ENCODE peak calls at places on chromosomes 11 and 22, in six cellular contexts. J is astrocyte of the spinal cord, F is fibroblast of the aortic adventitia, U is fibroblast of pulmonary artery, M is fibroblast of mammary gland, L is RWPE1. C is an unnamed sample.

GRCh38 chr11:115198301-115198700 is 305.9 kb downstream of the CADM1 start:
- DNase-seq in J (peak), F (no peak), U (no peak), M (no peak), L (no peak), C (no peak)

GRCh38 chr11:32426819-32427615 is 8.3 kb downstream of the WT1 start:
- DNase-seq in J (no peak), F (no peak), U (peak), M (no peak), L (no peak), C (no peak)

GRCh38 chr22:48182896-48183805 is 1420.7 kb downstream of the TBC1D22A start:
- DNase-seq in J (no peak), F (no peak), U (no peak), M (no peak), L (no peak), C (no peak)

GRCh38 chr22:27627444-27627833 is 174.1 kb downstream of the MN1 start:
- DNase-seq in J (no peak), F (no peak), U (peak), M (peak), L (no peak), C (no peak)

GRCh38 chr11:71505001-71505400 is 22.1 kb upstream of the KRTAP5-7 start:
- DNase-seq in J (no peak), F (no peak), U (peak), M (no peak), L (no peak), C (no peak)

GRCh38 chr22:45575173-45575572 is 72.5 kb downstream of the FBLN1 start:
- DNase-seq in J (no peak), F (no peak), U (no peak), M (no peak), L (no peak), C (no peak)

GRCh38 chr11:34614334-34615113 is 6.4 kb upstream of the EHF start:
- DNase-seq in J (no peak), F (peak), U (peak), M (peak), L (no peak), C (peak)

GRCh38 chr22:35955546-35955945 is 73.1 kb downstream of the RBFOX2 start:
- DNase-seq in J (no peak), F (no peak), U (no peak), M (no peak), L (no peak), C (no peak)

GRCh38 chr11:118033443-118033842 is 43.4 kb upstream of the TMPRSS4 start:
- DNase-seq in J (no peak), F (no peak), U (no peak), M (no peak), L (no peak), C (no peak)

GRCh38 chr22:50728523-50728931 is 9.5 kb upstream of the ACR start:
- DNase-seq in J (no peak), F (no peak), U (no peak), M (no peak), L (no peak), C (no peak)
- TF ChIP-seq CTCF in J (no peak), F (no peak), U (no peak), M (no peak), L (no peak), C (no peak)

GRCh38 chr11:120565436-120566155 is 54.0 kb downstream of the GRIK4 start:
- DNase-seq in J (no peak), F (no peak), U (no peak), M (no peak), L (peak), C (no peak)

GRCh38 chr11:120566176-120566575 is 54.6 kb downstream of the GRIK4 start:
- DNase-seq in J (peak), F (no peak), U (peak), M (no peak), L (peak), C (no peak)

GRCh38 chr11:120563698-120564572 is 52.4 kb downstream of the GRIK4 start:
- DNase-seq in J (peak), F (no peak), U (no peak), M (no peak), L (no peak), C (no peak)

GRCh38 chr11:120562806-120563425 is 51.4 kb downstream of the GRIK4 start:
- DNase-seq in J (no peak), F (no peak), U (peak), M (no peak), L (no peak), C (no peak)

DNA sequence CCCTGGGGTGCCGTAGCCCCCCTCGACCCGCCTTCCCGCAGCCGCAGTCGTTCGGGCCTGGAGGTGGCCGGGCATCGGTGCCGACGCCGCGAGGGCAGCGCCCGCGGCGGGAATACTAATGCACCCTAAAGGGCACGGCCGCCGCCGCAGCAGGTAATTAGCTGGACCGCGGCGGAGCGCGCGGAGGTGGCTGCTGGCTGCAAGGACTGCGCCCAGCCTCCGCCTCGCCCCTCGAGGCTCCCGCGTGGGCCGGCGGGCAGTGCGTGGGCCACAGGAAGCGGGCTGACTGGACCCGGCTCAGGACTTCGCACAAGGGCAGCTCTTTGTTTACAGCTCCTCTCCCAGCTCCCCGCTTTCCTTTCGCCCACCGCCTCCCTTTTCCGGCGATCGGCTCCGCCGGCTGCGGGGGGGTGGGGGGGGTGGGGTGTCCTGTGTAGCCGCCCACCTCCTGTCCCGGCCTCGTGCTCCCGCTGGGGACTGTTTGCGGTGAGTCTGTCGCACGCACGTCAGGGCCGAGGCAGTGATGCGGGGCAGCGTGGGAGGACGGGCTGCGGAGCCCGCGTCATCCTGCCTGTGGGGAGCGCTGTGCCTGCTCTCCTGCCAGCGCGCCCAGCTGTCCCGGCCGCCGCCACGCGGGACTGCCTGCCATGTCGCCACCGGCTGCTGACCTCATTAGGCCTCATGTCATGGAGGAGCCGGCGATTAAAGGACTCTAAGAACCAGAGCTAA is 53.2 kb downstream of the GRIK4 start:
- DNase-seq in J (peak), F (peak), U (peak), M (peak), L (no peak), C (peak)
- TF ChIP-seq CTCF in J (peak), F (no peak), U (peak), M (no peak), L (no peak), C (no peak)

DNA sequence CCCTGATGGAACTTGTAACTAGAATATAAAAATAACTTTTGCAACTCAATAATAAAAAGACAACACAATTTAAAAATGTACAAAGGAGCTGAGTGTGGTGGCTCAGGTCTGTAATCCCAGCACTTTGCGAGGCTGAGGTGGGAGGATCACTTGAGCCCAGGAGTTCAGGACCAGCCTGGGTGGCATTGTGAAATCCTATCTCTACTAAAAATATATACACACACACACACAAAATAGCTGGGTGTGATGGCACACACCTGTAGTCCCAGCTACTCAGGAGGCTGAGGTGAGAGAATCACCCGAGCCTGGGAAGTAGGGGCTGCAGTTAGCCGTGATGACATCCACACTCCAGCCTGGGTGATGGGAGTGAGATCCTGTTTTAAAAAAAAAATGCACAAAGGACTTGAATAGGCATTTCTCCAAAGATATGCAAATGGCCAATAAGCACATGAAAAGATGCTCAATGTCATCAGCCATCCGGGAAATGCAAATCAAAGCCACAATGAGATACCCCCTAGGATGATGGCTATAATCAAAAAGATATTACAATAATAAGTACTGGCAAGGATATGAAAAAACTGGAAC is 59.9 kb upstream of the SEPTIN5 start:
- DNase-seq in J (no peak), F (no peak), U (no peak), M (no peak), L (no peak), C (no peak)
- TF ChIP-seq CTCF in J (no peak), F (no peak), U (no peak), M (no peak), L (no peak), C (no peak)

GRCh38 chr11:8698917-8699441 is 16.4 kb downstream of the RPL27A start:
- DNase-seq in J (no peak), F (no peak), U (no peak), M (no peak), L (no peak), C (no peak)

GRCh38 chr11:8699903-8700302 is 17.3 kb downstream of the RPL27A start:
- DNase-seq in J (peak), F (peak), U (peak), M (peak), L (no peak), C (no peak)

GRCh38 chr11:8702598-8702915 is 20.0 kb downstream of the RPL27A start:
- DNase-seq in J (no peak), F (no peak), U (no peak), M (no peak), L (no peak), C (no peak)

GRCh38 chr11:8705171-8705570 is 22.6 kb downstream of the RPL27A start:
- DNase-seq in J (no peak), F (no peak), U (no peak), M (no peak), L (no peak), C (no peak)

DNA sequence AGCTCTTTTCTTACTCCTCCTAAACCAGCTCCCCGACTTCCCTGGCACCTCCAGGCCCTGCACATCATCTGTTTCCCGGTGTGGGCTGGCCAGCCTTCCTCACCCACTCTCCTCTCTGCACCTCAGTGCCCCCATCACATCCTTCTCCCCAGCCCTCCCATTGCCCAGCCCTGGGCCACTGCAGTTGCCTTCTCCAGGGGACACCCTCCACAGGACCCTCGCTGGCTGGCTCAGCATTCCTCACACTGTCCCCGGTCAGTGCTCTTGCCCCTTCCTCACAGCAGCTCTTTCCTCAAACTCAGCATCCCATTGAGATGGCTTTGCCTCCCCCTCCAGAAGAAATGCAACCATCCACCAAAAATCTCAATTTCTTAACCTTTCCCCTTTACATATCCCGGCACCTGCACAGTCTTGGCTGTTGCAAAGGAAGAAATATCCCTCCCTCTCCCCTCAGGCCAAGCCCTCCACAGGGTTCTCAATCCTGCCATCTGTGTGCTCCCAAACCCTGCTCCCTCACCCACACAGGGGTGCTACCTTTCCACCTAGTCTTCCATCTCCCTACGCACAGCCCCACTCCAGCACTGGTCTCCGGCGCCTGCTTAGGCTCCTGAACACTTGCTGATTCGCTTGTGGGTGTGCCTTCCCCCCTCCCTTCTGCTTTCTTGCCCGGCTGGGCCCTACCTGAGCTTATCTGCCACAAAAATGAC is 19.5 kb downstream of the RPL27A start:
- DNase-seq in J (no peak), F (no peak), U (no peak), M (no peak), L (no peak), C (no peak)
- TF ChIP-seq CTCF in J (no peak), F (no peak), U (no peak), M (no peak), L (no peak), C (no peak)

GRCh38 chr11:122099345-122100045 is 16.5 kb downstream of the BLID start:
- DNase-seq in J (peak), F (peak), U (peak), M (peak), L (no peak), C (no peak)

GRCh38 chr11:122103366-122103765 is 12.6 kb downstream of the BLID start:
- DNase-seq in J (peak), F (peak), U (no peak), M (peak), L (peak), C (no peak)

GRCh38 chr11:122100222-122101080 is 15.6 kb downstream of the BLID start:
- DNase-seq in J (peak), F (peak), U (peak), M (peak), L (no peak), C (no peak)

GRCh38 chr11:122102426-122102825 is 13.6 kb downstream of the BLID start:
- DNase-seq in J (no peak), F (peak), U (no peak), M (no peak), L (no peak), C (no peak)

DNA sequence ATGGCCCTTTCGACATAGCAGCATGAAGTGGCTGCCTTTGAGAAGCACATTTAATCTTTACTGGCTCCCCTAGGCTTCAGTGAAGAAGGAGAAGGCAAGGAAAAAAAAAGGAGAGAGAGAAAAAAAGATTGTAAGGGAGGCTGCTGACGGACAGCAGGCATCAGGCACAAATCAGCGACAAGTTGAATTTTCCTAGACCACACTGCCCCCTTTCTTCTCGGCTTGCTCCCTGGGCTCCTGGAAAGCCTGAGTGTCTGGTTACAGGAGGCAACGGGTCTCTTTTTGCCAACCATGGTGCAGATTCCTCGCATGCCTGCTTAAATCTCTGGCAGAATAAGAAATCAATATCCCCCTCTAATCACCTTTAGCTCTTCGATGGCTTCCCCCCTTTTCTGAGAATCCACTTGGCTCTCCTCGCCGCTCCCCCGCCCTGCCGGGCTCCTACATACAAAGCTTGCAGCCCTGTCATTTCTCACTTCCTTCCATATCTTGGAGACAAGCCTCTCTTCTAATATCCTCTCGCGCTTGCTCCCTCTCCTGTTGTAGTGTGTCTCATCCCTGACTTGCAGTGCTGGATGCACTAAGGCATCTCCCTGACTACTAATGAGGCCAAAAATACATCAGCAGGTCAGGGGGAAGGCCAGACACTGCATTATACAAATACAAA is 14.3 kb downstream of the BLID start:
- DNase-seq in J (peak), F (peak), U (peak), M (peak), L (no peak), C (no peak)
- TF ChIP-seq CTCF in J (peak), F (peak), U (peak), M (peak), L (no peak), C (no peak)

GRCh38 chr22:23775779-23776375 is 3.2 kb downstream of the MMP11 start:
- DNase-seq in J (no peak), F (no peak), U (no peak), M (no peak), L (no peak), C (no peak)
- TF ChIP-seq CTCF in J (no peak), F (no peak), U (no peak), M (no peak), L (no peak), C (no peak)